ENCODE peak calls at places on chromosomes 6 and 20, in four cellular contexts. Q is right lobe of liver, G is IMR-90, N is Peyer's patch. M is an unnamed sample.

GRCh38 chr6:53014034-53014433 is 18.9 kb upstream of the GSTA4 start:
- DNase-seq in G (peak; percentile 76), Q (no peak), N (no peak), M (no peak)

GRCh38 chr20:63494420-63495166 is 4.3 kb downstream of the EEF1A2 start:
- DNase-seq in G (no peak), N (no peak), Q (no peak), M (no peak)

GRCh38 chr6:6790891-6791290 is 202.4 kb downstream of the LY86 start:
- DNase-seq in G (peak; percentile 15), N (peak; percentile 62), Q (no peak), M (no peak)

GRCh38 chr6:27251672-27252251 is 4.3 kb downstream of the PRSS16 start:
- DNase-seq in Q (peak; percentile 30), G (peak; percentile 38), N (peak; percentile 94), M (no peak)

GRCh38 chr6:132763269-132763668 is 5.6 kb upstream of the VNN2 start:
- DNase-seq in G (no peak), Q (no peak), N (peak; percentile 71), M (no peak)

GRCh38 chr6:16759646-16760535 is 1.4 kb downstream of the ATXN1 start:
- DNase-seq in Q (peak; percentile 95), G (peak; percentile 84), N (peak; percentile 94), M (peak; percentile 97)

GRCh38 chr20:62496525-62497218 is 20.9 kb upstream of the GATA5 start:
- DNase-seq in N (no peak), Q (no peak), G (no peak), M (no peak)

GRCh38 chr6:144103026-144103563 is 7.7 kb upstream of the SF3B5 start:
- DNase-seq in Q (no peak), G (no peak), N (no peak), M (no peak)

GRCh38 chr6:126228001-126228791 is 111.7 kb upstream of the CENPW start:
- DNase-seq in N (no peak), G (no peak), Q (no peak), M (no peak)

GRCh38 chr6:5595184-5595583 is 333.9 kb downstream of the FARS2 start:
- DNase-seq in Q (no peak), G (no peak), N (no peak), M (no peak)

GRCh38 chr6:142548571-142548970 is 246.8 kb downstream of the ADGRG6 start:
- DNase-seq in Q (no peak), N (no peak), G (no peak), M (no peak)

GRCh38 chr6:52612336-52613096 is 35.7 kb upstream of the TRAM2 start:
- DNase-seq in N (no peak), G (peak; percentile 50), Q (no peak), M (no peak)

GRCh38 chr20:326645-327031 is 1.3 kb downstream of the SOX12 start:
- DNase-seq in Q (peak; percentile 48), G (no peak), N (no peak), M (peak; percentile 80)

GRCh38 chr6:26592649-26593048 is 4.1 kb upstream of the ABT1 start:
- DNase-seq in G (no peak), N (no peak), Q (no peak), M (no peak)

GRCh38 chr6:137746264-137746663 is 120.8 kb upstream of the TNFAIP3 start:
- DNase-seq in Q (no peak), G (no peak), N (no peak), M (no peak)

GRCh38 chr6:158061709-158062461 is 80.2 kb downstream of the SYNJ2 start:
- DNase-seq in G (no peak), Q (no peak), N (no peak), M (no peak)

GRCh38 chr6:144477396-144477795 is 192.3 kb downstream of the UTRN start:
- DNase-seq in G (peak; percentile 18), N (no peak), Q (no peak), M (no peak)

GRCh38 chr6:24140572-24140971 is 14.6 kb downstream of the NRSN1 start:
- DNase-seq in N (no peak), G (no peak), Q (no peak), M (peak; percentile 80)

GRCh38 chr20:53004267-53004813 is 32.2 kb downstream of the TSHZ2 start:
- DNase-seq in Q (no peak), N (no peak), G (no peak), M (no peak)

GRCh38 chr6:1124885-1125284 is 187.0 kb upstream of the FOXQ1 start:
- DNase-seq in N (no peak), Q (no peak), G (no peak), M (no peak)

GRCh38 chr6:99026135-99026534 is 78.4 kb upstream of the FBXL4 start:
- DNase-seq in Q (no peak), N (no peak), G (no peak), M (no peak)

GRCh38 chr6:4518506-4518905 is 257.7 kb upstream of the CDYL start:
- DNase-seq in G (peak; percentile 94), N (no peak), Q (no peak), M (no peak)

GRCh38 chr20:62676976-62677375 is 31.7 kb upstream of the NTSR1 start:
- DNase-seq in N (no peak), Q (no peak), G (no peak), M (no peak)

GRCh38 chr20:10671850-10672578 is 1.8 kb downstream of the JAG1 start:
- DNase-seq in Q (peak; percentile 66), G (peak; percentile 46), N (peak; percentile 69), M (peak; percentile 90)

GRCh38 chr6:130895516-130895915 is 68.3 kb downstream of the SMLR1 start:
- DNase-seq in G (no peak), N (no peak), Q (no peak), M (no peak)

GRCh38 chr6:125871365-125871764 is 80.6 kb downstream of the NCOA7 start:
- DNase-seq in N (no peak), Q (no peak), G (peak; percentile 21), M (no peak)

GRCh38 chr6:99850841-99851240 is 143.2 kb downstream of the MCHR2 start:
- DNase-seq in G (no peak), Q (no peak), N (no peak), M (no peak)

GRCh38 chr6:125358898-125359297 is 57.1 kb upstream of the HDDC2 start:
- DNase-seq in N (no peak), Q (no peak), G (no peak), M (no peak)

GRCh38 chr6:38567436-38567835 is 72.3 kb downstream of the BTBD9 start:
- DNase-seq in N (peak; percentile 51), G (peak; percentile 93), Q (peak; percentile 48), M (peak; percentile 89)

GRCh38 chr6:76574746-76575145 is 502.3 kb upstream of the IMPG1 start:
- DNase-seq in Q (no peak), N (no peak), G (no peak), M (no peak)

GRCh38 chr6:56714273-56714672 is 71.6 kb upstream of the DST start:
- DNase-seq in Q (no peak), N (no peak), G (no peak), M (no peak)

GRCh38 chr6:107509506-107509905 is 19.6 kb downstream of the SOBP start:
- DNase-seq in Q (no peak), N (no peak), G (peak; percentile 45), M (no peak)

GRCh38 chr20:56924976-56925695 is 296.0 kb downstream of the TFAP2C start:
- DNase-seq in N (no peak), G (no peak), Q (no peak), M (peak; percentile 65)
- H3K4me3 ChIP-seq in N (no peak overlapping the region), G (no peak overlapping the region), Q (no peak overlapping the region), M (peak overlapping the region; percentile 15)

GRCh38 chr6:128492386-128492785 is 28.0 kb downstream of the PTPRK start:
- DNase-seq in N (no peak), Q (no peak), G (peak; percentile 90), M (no peak)

GRCh38 chr6:128491643-128492206 is 28.7 kb downstream of the PTPRK start:
- DNase-seq in Q (no peak), N (no peak), G (peak; percentile 65), M (no peak)

GRCh38 chr6:128494440-128494839 is 26.0 kb downstream of the PTPRK start:
- DNase-seq in Q (no peak), N (no peak), G (no peak), M (no peak)

GRCh38 chr6:128495536-128496333 is 24.7 kb downstream of the PTPRK start:
- DNase-seq in G (no peak), Q (no peak), N (no peak), M (no peak)

DNA sequence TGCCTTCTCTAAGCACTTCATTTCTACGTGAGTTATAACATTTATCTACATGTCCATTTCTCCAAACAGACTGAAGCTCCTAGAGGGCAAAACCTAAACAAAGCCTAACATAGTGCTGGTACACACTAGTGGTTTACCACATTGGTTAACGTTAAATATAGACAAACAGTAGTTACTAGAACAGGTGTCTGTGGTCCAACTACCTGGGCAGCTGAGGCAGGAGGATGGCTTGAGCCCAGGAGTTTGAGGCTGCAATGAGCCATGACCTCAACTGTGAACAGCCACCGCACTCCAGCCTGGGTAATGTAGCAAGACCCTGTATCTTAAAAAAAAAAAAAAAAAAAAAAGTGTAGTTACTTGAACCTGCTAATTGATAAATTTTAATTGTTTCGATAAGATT is 26.5 kb downstream of the PTPRK start:
- DNase-seq in G (no peak), Q (no peak), N (no peak), M (no peak)
- TF ChIP-seq POLR2A in G (no peak), Q (no peak), N (no peak), M (no peak)

GRCh38 chr20:39038047-39038446 is 75.9 kb downstream of the DHX35 start:
- DNase-seq in Q (no peak), N (no peak), G (no peak), M (no peak)

GRCh38 chr20:39036011-39036410 is 73.9 kb downstream of the DHX35 start:
- DNase-seq in G (peak; percentile 77), N (no peak), Q (no peak), M (no peak)

GRCh38 chr20:39038495-39038894 is 76.4 kb downstream of the DHX35 start:
- DNase-seq in N (no peak), G (no peak), Q (no peak), M (no peak)

GRCh38 chr20:39039261-39039660 is 77.1 kb downstream of the DHX35 start:
- DNase-seq in N (no peak), Q (no peak), G (no peak), M (no peak)

DNA sequence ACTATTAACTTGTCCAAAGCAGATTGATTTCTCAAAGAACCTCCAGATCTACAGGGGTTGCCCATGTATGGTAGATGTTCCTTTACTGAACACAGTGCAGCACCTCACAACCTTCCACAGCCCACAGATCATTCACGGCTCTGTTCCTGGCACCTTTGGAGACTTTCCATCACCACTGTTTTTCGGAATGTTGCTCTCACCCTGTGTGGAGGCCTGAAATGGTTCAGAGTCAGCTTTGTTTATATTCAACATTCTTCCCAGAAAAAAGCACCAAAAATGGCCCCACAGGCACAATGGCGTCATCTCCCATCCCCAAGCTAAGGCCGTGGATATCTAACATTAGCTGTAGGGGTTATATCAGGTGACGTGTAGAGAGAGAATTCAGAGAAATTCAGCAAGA is 74.7 kb downstream of the DHX35 start:
- DNase-seq in N (no peak), Q (no peak), G (peak; percentile 81), M (peak; percentile 73)
- H3K27ac ChIP-seq in N (no peak overlapping the region), Q (no peak overlapping the region), G (peak overlapping the region; percentile 89), M (peak overlapping the region; percentile 66)

DNA sequence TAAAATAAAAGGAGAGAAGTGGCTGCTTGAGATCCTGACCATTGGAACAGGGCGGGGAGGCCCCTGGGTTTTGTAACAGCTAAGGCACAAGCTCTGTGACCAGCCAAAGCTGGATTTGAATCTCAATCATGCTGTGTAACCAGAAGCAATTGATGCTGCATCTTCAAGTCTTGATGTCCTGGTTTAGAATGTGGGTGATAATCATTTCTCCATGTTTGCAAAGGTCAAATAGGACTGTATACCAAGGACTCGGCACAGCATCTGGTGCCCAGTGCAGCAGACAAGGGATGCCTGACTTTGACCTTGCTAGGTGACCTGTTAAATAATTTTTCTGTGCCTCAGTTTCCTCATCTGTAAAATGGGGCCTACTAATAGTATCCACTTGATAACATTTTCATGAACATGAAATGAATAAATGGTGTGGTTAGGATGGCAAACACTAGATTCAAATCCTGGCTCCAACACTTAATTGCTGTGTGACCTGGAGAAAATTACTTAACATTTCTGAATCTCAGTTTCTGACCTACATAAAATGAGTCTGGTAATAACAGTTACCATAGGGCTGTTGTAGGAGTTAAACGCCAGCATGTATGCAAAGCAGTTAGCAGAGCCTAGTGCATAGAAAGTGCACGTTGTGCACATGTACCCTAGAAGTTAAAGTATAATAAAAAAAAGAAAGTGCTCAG is 46.3 kb upstream of the BCAS1 start:
- DNase-seq in G (no peak), Q (no peak), N (no peak), M (no peak)
- H3K4me3 ChIP-seq in G (no peak overlapping the region), Q (no peak overlapping the region), N (no peak overlapping the region), M (no peak overlapping the region)